ENCODE peak calls at places on chromosomes 5 and 9, in seven cellular contexts. J is PC-3, Q is GM23248, V is hepatocyte, D is HCT116, X is MM.1S, O is GM23338. A is an unnamed sample.
A peak's percentile ranks its signal among the peaks of the same experiment; 100 is the strongest.

GRCh38 chr5:34717426-34718327 is 61.5 kb downstream of the RAI14 start:
- DNase-seq in D (no peak), Q (peak; percentile 97), V (peak; percentile 25), X (no peak), O (peak; percentile 84), J (peak; percentile 97), A (no peak)

GRCh38 chr9:113316032-113316431 is 12.9 kb upstream of the RNF183 start:
- DNase-seq in J (no peak), D (no peak), Q (no peak), X (no peak), O (no peak), V (no peak), A (no peak)

GRCh38 chr5:178454308-178454707 is 135.9 kb downstream of the COL23A1 start:
- DNase-seq in O (no peak), J (no peak), V (no peak), D (no peak), Q (no peak), X (no peak), A (no peak)

GRCh38 chr9:3181049-3181953 is 337.4 kb upstream of the PUM3 start:
- DNase-seq in O (peak; percentile 91), Q (peak; percentile 38), V (peak; percentile 75), D (no peak), J (peak; percentile 48), X (peak; percentile 87), A (peak; percentile 2)

GRCh38 chr5:173327084-173327947 is 898 bp downstream of the STC2 start:
- DNase-seq in V (peak; percentile 52), D (no peak), J (no peak), O (no peak), Q (peak; percentile 82), X (no peak), A (no peak)

GRCh38 chr9:99239341-99240055 is 17.4 kb downstream of the SEC61B start:
- DNase-seq in V (no peak), J (no peak), Q (peak; percentile 81), X (no peak), D (no peak), O (no peak), A (no peak)

GRCh38 chr5:2017540-2018389 is 135.0 kb upstream of the IRX4 start:
- DNase-seq in D (peak; percentile 33), X (peak; percentile 33), V (no peak), Q (peak; percentile 34), O (peak; percentile 70), J (peak; percentile 52), A (peak; percentile 46)

GRCh38 chr5:159912033-159912800 is 4.1 kb upstream of the ADRA1B start:
- DNase-seq in O (no peak), Q (peak; percentile 81), J (peak; percentile 67), X (no peak), D (no peak), V (peak; percentile 23), A (no peak)

GRCh38 chr5:135488727-135489465 is 36.7 kb upstream of the TIFAB start:
- DNase-seq in Q (peak; percentile 83), O (peak; percentile 94), X (no peak), J (peak; percentile 76), V (peak; percentile 56), D (peak; percentile 37), A (no peak)

GRCh38 chr9:38384990-38385848 is 7.3 kb upstream of the ALDH1B1 start:
- DNase-seq in J (no peak), X (no peak), D (no peak), Q (peak; percentile 22), V (no peak), O (peak; percentile 22), A (no peak)

GRCh38 chr5:61277190-61277589 is 54.9 kb upstream of the ZSWIM6 start:
- DNase-seq in V (no peak), X (peak; percentile 7), J (no peak), D (no peak), O (peak; percentile 43), Q (peak; percentile 46), A (no peak)

GRCh38 chr9:91714020-91714721 is 235.9 kb downstream of the ROR2 start:
- DNase-seq in Q (peak; percentile 73), D (peak; percentile 34), X (peak; percentile 44), J (peak; percentile 44), V (peak; percentile 73), O (peak; percentile 86), A (peak; percentile 27)

GRCh38 chr5:150904479-150905311 is at the start of gene ZNF300:
- DNase-seq in X (no peak), D (no peak), O (peak; percentile 98), V (peak; percentile 85), Q (peak; percentile 96), J (no peak), A (no peak)

GRCh38 chr5:172383231-172383802 is 71.0 kb downstream of the SH3PXD2B start:
- DNase-seq in O (no peak), V (peak; percentile 70), Q (peak; percentile 40), X (no peak), D (no peak), J (peak; percentile 99), A (no peak)

GRCh38 chr5:1868886-1869285 is 13.8 kb downstream of the IRX4 start:
- DNase-seq in J (no peak), X (no peak), D (no peak), Q (no peak), V (no peak), O (no peak), A (no peak)

GRCh38 chr5:11962122-11962521 is 57.9 kb upstream of the CTNND2 start:
- DNase-seq in O (no peak), Q (no peak), V (peak; percentile 8), D (no peak), J (no peak), X (no peak), A (no peak)

GRCh38 chr5:81265101-81265500 is 32.0 kb downstream of the CKMT2 start:
- DNase-seq in J (no peak), X (no peak), V (no peak), Q (peak; percentile 60), D (no peak), O (no peak), A (no peak)

GRCh38 chr5:154521756-154522155 is 43.7 kb upstream of the HAND1 start:
- DNase-seq in J (no peak), O (peak; percentile 67), V (no peak), X (no peak), Q (no peak), D (no peak), A (no peak)

GRCh38 chr9:89179535-89179919 is 909 bp upstream of the SHC3 start:
- DNase-seq in J (peak; percentile 17), V (no peak), D (no peak), Q (peak; percentile 62), X (no peak), O (peak; percentile 33), A (no peak)

DNA sequence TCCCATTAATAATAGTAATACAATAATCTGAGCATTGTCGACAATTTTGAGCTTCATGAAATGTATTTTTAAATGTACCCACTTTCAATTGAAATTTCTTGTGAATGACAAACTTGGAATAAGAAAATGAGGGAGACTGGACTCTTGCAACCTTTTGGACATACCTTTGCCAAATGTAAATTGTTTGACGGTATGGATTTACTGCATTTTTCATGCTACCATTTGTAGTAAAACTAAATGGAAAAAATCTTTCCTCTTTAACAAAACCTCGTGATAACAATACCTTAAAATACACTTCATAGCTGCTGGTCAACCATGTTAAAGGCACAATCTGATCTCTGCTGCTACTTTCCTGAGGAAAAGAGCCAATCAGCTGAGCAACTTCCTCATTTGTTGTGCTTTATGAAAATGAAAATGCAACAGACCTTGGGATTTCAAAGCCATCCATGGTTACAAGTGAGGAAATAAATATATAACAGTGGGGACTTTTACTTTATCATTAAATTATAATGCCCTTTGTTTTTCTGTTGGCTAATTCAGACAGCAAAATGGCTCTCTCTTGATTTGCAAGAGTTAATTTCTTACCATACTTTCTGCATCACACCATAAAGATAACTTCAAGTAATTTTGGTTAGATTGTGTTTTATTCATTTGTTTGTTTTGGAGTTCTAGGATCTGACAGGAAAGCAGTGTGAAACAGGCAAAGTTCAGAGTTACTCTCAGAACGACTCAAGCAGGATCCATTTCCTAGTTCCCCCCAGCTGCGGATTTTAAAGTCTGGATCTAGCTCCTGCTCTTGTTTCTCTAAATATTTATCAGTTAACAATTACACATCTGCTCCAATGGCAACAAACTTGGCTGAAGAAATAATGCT is 1.1 kb downstream of the ALDH1A1 start:
- DNase-seq in X (no peak), J (no peak), Q (no peak), O (no peak), D (no peak), V (no peak), A (no peak)
- H3K27ac ChIP-seq in X (no peak overlapping the region), J (no peak overlapping the region), Q (no peak overlapping the region), O (no peak overlapping the region), D (no peak overlapping the region), V (peak overlapping the region; percentile 54), A (no peak overlapping the region)

GRCh38 chr5:56083286-56083854 is 88.6 kb upstream of the IL6ST start:
- DNase-seq in J (no peak), O (no peak), V (no peak), X (no peak), D (no peak), Q (no peak), A (no peak)

GRCh38 chr5:56077796-56078233 is 83.1 kb upstream of the IL6ST start:
- DNase-seq in J (no peak), O (no peak), D (no peak), V (no peak), X (no peak), Q (no peak), A (no peak)

GRCh38 chr5:56078675-56079500 is 84.1 kb upstream of the IL6ST start:
- DNase-seq in X (no peak), V (no peak), Q (peak; percentile 61), O (no peak), D (no peak), J (no peak), A (no peak)

GRCh38 chr5:56078271-56078670 is 83.5 kb upstream of the IL6ST start:
- DNase-seq in J (no peak), Q (peak; percentile 18), X (no peak), D (no peak), V (no peak), O (no peak), A (no peak)

DNA sequence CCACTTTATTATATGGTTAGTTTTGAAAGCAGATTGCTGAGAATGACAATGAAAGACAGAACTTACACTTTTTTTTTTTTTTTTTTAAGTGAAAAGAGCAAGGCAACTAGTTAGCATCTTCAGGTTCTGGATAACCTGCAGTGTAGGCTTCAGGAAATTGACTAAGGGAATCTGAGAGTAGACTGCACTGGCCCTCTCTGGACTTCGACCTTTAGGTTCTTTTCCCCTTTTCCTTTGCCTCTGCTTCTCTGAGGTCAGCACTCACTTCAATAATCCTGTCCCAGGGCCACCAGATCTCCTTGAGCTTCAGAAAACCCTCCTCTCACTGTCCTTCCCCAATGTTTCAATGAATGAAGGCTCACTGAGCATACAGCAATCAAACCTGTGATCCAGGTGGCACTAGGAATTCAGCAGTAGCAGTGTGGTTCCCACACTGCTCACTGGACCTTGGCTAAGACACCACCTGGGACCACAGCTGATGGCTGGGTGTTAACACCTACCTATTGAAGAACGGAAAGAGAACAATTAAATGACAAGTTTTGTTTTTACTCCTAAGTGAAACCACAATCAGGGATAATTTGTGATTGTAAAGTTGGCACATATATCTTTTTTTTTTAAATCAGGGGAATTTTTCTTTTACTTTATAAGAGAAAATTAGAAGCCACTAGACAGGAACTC is 85.8 kb upstream of the IL6ST start:
- DNase-seq in J (no peak), O (no peak), Q (no peak), X (peak; percentile 61), V (no peak), D (no peak), A (no peak)
- TF ChIP-seq EZH2phosphoT487 in J (no peak), O (no peak), Q (no peak), X (no peak), V (no peak), D (no peak), A (no peak)

GRCh38 chr9:133874659-133875058 is 117.5 kb downstream of the VAV2 start:
- DNase-seq in J (no peak), D (no peak), V (no peak), O (no peak), Q (no peak), X (no peak), A (no peak)
- H3K27ac ChIP-seq in J (peak overlapping the region; percentile 100), D (peak overlapping the region; percentile 76), V (peak overlapping the region; percentile 91), O (no peak overlapping the region), Q (peak overlapping the region; percentile 26), X (no peak overlapping the region), A (no peak overlapping the region)

GRCh38 chr9:90523953-90524352 is 118.7 kb downstream of the DIRAS2 start:
- DNase-seq in O (no peak), X (no peak), V (no peak), J (no peak), D (no peak), Q (no peak), A (no peak)
- TF ChIP-seq EZH2phosphoT487 in O (no peak), X (no peak), V (no peak), J (no peak), D (no peak), Q (no peak), A (no peak)